ENCODE peak calls at places on chromosomes 13 and 19, in nine cellular contexts. O is fibroblast of mammary gland; X is GM20000; Y is iPS-NIHi11; M is fibroblast of gingiva; L is T follicular helper cell; W is stimulated activated CD8-positive, alpha-beta memory T cell treated with anti-CD3 and anti-CD28 coated beads, Interleukin-4, amount 100 ng/mL, for 1 hour; C is mucosa of gallbladder; I is EH. K is an unnamed sample.

GRCh38 chr13:109141716-109142115 is 512.3 kb downstream of the MYO16 start:
- DNase-seq in C (no peak), L (no peak), O (no peak), X (peak; percentile 50), I (no peak), Y (no peak), M (no peak), W (no peak), K (no peak)

GRCh38 chr13:73338389-73338788 is 279.6 kb downstream of the KLF5 start:
- DNase-seq in L (no peak), M (no peak), Y (no peak), W (no peak), C (no peak), X (no peak), I (no peak), O (peak; percentile 17), K (peak; percentile 78)

GRCh38 chr13:101417043-101417406 is 717 bp upstream of the NALCN start:
- DNase-seq in M (no peak), W (no peak), C (no peak), I (peak; percentile 49), X (no peak), Y (no peak), L (no peak), O (peak; percentile 55), K (peak; percentile 66)

GRCh38 chr19:16043156-16043757 is 33.0 kb upstream of the TPM4 start:
- DNase-seq in O (no peak), I (no peak), X (no peak), C (no peak), W (no peak), M (no peak), L (no peak), Y (no peak), K (no peak)

GRCh38 chr19:46404039-46404883 is 9.1 kb downstream of the CCDC8 start:
- DNase-seq in Y (no peak), W (no peak), X (no peak), I (peak; percentile 62), C (peak; percentile 64), M (peak; percentile 42), O (peak; percentile 61), L (no peak), K (peak; percentile 41)

GRCh38 chr19:33429891-33430673 is 56.6 kb downstream of the CEBPG start:
- DNase-seq in L (peak; percentile 37), O (no peak), M (no peak), W (no peak), X (no peak), Y (no peak), I (no peak), C (no peak), K (no peak)

GRCh38 chr13:110360598-110360997 is 53.5 kb downstream of the COL4A2 start:
- DNase-seq in O (no peak), I (no peak), L (no peak), Y (no peak), C (no peak), M (no peak), W (no peak), X (no peak), K (no peak)

GRCh38 chr13:66313408-66313807 is 916.7 kb downstream of the PCDH9 start:
- DNase-seq in W (no peak), I (peak; percentile 77), M (peak; percentile 31), L (no peak), O (peak; percentile 46), X (no peak), Y (no peak), C (no peak), K (peak; percentile 90)

GRCh38 chr19:9934132-9934950 is 2.0 kb downstream of the OLFM2 start:
- DNase-seq in C (peak; percentile 63), I (peak; percentile 93), X (peak; percentile 91), W (peak; percentile 64), Y (peak; percentile 83), M (peak; percentile 29), L (peak; percentile 75), O (peak; percentile 77), K (peak; percentile 73)

GRCh38 chr19:56076413-56076998 is 44.6 kb downstream of the ZNF787 start:
- DNase-seq in W (no peak), C (peak; percentile 65), L (no peak), M (peak; percentile 35), X (no peak), I (peak; percentile 56), Y (peak; percentile 70), O (peak; percentile 57), K (peak; percentile 73)

GRCh38 chr19:46736544-46737274 is 9.1 kb upstream of the FKRP start:
- DNase-seq in L (no peak), X (no peak), I (peak; percentile 55), W (no peak), C (no peak), M (no peak), O (no peak), Y (peak; percentile 78), K (no peak)

GRCh38 chr13:51175639-51176038 is 46.6 kb upstream of the FAM124A start:
- DNase-seq in C (no peak), M (no peak), W (no peak), X (no peak), Y (no peak), I (no peak), L (no peak), O (no peak), K (no peak)

GRCh38 chr19:632228-633067 is 889 bp downstream of the POLRMT start:
- DNase-seq in M (peak; percentile 69), O (peak; percentile 51), I (peak; percentile 78), C (no peak), W (no peak), Y (peak; percentile 75), L (no peak), X (peak; percentile 84), K (peak; percentile 56)

GRCh38 chr13:114130131-114130707 is 2.2 kb downstream of the RASA3 start:
- DNase-seq in M (no peak), X (no peak), Y (no peak), O (no peak), L (no peak), I (peak; percentile 32), C (no peak), W (no peak), K (no peak)

GRCh38 chr19:32480321-32480720 is 74.8 kb downstream of the DPY19L3 start:
- DNase-seq in W (no peak), L (no peak), I (no peak), O (no peak), M (no peak), C (no peak), X (no peak), Y (no peak), K (no peak)

K was measured in fibroblast of pulmonary artery.